ENCODE peak calls at places on chromosome 15, in six cellular contexts. One of them, this sample, is unnamed.

GRCh38 chr15:33425149-33425548 is 114.4 kb downstream of the RYR3 start:
- DNase-seq in Peyer's patch: no peak
- DNase-seq in Panc1: no peak
- DNase-seq in lower leg skin: no peak
- DNase-seq in neural progenitor cell: no peak
- DNase-seq in pancreas: no peak
- DNase-seq in this sample: no peak

GRCh38 chr15:82643992-82644391 is 3.2 kb downstream of the CPEB1 start:
- DNase-seq in Peyer's patch: no peak
- DNase-seq in Panc1: no peak
- DNase-seq in lower leg skin: no peak
- DNase-seq in neural progenitor cell: peak; percentile 23
- DNase-seq in pancreas: no peak
- DNase-seq in this sample: peak; percentile 12

GRCh38 chr15:85545185-85545584 is 164.8 kb downstream of the AKAP13 start:
- DNase-seq in Peyer's patch: no peak
- DNase-seq in Panc1: no peak
- DNase-seq in lower leg skin: no peak
- DNase-seq in neural progenitor cell: no peak
- DNase-seq in pancreas: no peak
- DNase-seq in this sample: peak; percentile 74

GRCh38 chr15:47718474-47719440 is 1.5 kb downstream of the SEMA6D start:
- DNase-seq in Peyer's patch: peak; percentile 65
- DNase-seq in Panc1: no peak
- DNase-seq in lower leg skin: no peak
- DNase-seq in neural progenitor cell: peak; percentile 59
- DNase-seq in pancreas: no peak
- DNase-seq in this sample: peak; percentile 28

GRCh38 chr15:45734244-45734643 is 99.4 kb downstream of the SQOR start:
- DNase-seq in Peyer's patch: no peak
- DNase-seq in Panc1: no peak
- DNase-seq in lower leg skin: no peak
- DNase-seq in neural progenitor cell: no peak
- DNase-seq in pancreas: no peak
- DNase-seq in this sample: no peak

GRCh38 chr15:68807249-68807648 is 13.4 kb downstream of the ANP32A start:
- DNase-seq in Peyer's patch: no peak
- DNase-seq in Panc1: no peak
- DNase-seq in lower leg skin: peak; percentile 58
- DNase-seq in neural progenitor cell: no peak
- DNase-seq in pancreas: peak; percentile 12
- DNase-seq in this sample: no peak

GRCh38 chr15:79728867-79729266 is 167.9 kb downstream of the MTHFS start:
- DNase-seq in Peyer's patch: no peak
- DNase-seq in Panc1: no peak
- DNase-seq in lower leg skin: peak; percentile 54
- DNase-seq in neural progenitor cell: no peak
- DNase-seq in pancreas: no peak
- DNase-seq in this sample: no peak

GRCh38 chr15:39587910-39588530 is 7.1 kb downstream of the THBS1 start:
- DNase-seq in Peyer's patch: no peak
- DNase-seq in Panc1: no peak
- DNase-seq in lower leg skin: no peak
- DNase-seq in neural progenitor cell: no peak
- DNase-seq in pancreas: no peak
- DNase-seq in this sample: peak; percentile 40

GRCh38 chr15:64017591-64018163 is 28.6 kb downstream of the DAPK2 start:
- DNase-seq in Peyer's patch: no peak
- DNase-seq in Panc1: no peak
- DNase-seq in lower leg skin: no peak
- DNase-seq in neural progenitor cell: no peak
- DNase-seq in pancreas: no peak
- DNase-seq in this sample: no peak

GRCh38 chr15:38545179-38545578 is 19.4 kb downstream of the RASGRP1 start:
- DNase-seq in Peyer's patch: no peak
- DNase-seq in Panc1: no peak
- DNase-seq in lower leg skin: no peak
- DNase-seq in neural progenitor cell: no peak
- DNase-seq in pancreas: no peak
- DNase-seq in this sample: peak; percentile 53
- TF ChIP-seq CTCF in Peyer's patch: no peak
- TF ChIP-seq CTCF in Panc1: no peak
- TF ChIP-seq CTCF in lower leg skin: no peak
- TF ChIP-seq CTCF in neural progenitor cell: no peak
- TF ChIP-seq CTCF in pancreas: no peak
- TF ChIP-seq CTCF in this sample: peak; percentile 34

DNA sequence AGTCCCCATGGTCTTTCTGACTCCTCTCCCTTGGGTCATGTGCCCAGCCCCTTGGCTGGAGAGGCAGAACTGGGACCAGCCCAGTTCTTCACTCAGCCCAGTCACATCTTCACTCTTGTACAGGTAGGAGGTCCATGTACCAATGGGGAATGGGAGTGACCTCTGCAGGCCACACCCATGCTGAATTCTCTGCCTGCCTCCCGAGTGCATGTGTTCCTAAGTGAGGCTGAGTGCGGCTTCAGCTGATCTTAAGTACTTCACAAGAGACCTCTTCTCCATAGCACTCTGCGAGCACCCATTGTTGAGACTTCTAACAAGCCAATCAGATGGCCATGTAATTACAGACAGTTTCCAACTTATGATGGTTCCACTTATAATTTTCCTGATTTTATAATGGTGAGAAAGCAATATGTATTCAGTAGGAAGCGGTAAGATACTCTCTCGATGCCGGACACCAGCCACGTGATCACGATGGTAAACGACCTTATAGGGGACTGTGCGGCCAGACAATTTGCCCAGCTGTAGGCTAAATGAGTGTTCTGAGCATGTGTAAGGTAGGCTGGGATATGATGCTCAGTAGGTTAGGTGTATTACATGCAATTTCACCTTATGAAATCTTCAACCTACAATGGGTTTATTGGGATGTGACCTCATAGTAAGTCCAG is 112.1 kb downstream of the KLF13 start:
- DNase-seq in Peyer's patch: no peak
- DNase-seq in Panc1: no peak
- DNase-seq in lower leg skin: peak; percentile 52
- DNase-seq in neural progenitor cell: no peak
- DNase-seq in pancreas: no peak
- DNase-seq in this sample: no peak
- H3K4me3 ChIP-seq in Peyer's patch: no peak overlapping the region
- H3K4me3 ChIP-seq in Panc1: no peak overlapping the region
- H3K4me3 ChIP-seq in lower leg skin: no peak overlapping the region
- H3K4me3 ChIP-seq in neural progenitor cell: no peak overlapping the region
- H3K4me3 ChIP-seq in pancreas: no peak overlapping the region
- H3K4me3 ChIP-seq in this sample: no peak overlapping the region

GRCh38 chr15:81309647-81310460 is 14.1 kb downstream of the STARD5 start:
- DNase-seq in Peyer's patch: peak; percentile 45
- DNase-seq in Panc1: no peak
- DNase-seq in lower leg skin: no peak
- DNase-seq in neural progenitor cell: no peak
- DNase-seq in pancreas: no peak
- DNase-seq in this sample: no peak

GRCh38 chr15:81313686-81314085 is 10.3 kb downstream of the STARD5 start:
- DNase-seq in Peyer's patch: no peak
- DNase-seq in Panc1: no peak
- DNase-seq in lower leg skin: no peak
- DNase-seq in neural progenitor cell: no peak
- DNase-seq in pancreas: no peak
- DNase-seq in this sample: no peak

GRCh38 chr15:81312790-81313543 is 11.0 kb downstream of the STARD5 start:
- DNase-seq in Peyer's patch: peak; percentile 81
- DNase-seq in Panc1: peak; percentile 84
- DNase-seq in lower leg skin: peak; percentile 95
- DNase-seq in neural progenitor cell: no peak
- DNase-seq in pancreas: peak; percentile 53
- DNase-seq in this sample: peak; percentile 98

GRCh38 chr15:81310480-81310879 is 13.5 kb downstream of the STARD5 start:
- DNase-seq in Peyer's patch: peak; percentile 38
- DNase-seq in Panc1: no peak
- DNase-seq in lower leg skin: no peak
- DNase-seq in neural progenitor cell: no peak
- DNase-seq in pancreas: no peak
- DNase-seq in this sample: no peak

GRCh38 chr15:81311834-81312459 is 12.0 kb downstream of the STARD5 start:
- DNase-seq in Peyer's patch: peak; percentile 73
- DNase-seq in Panc1: no peak
- DNase-seq in lower leg skin: no peak
- DNase-seq in neural progenitor cell: no peak
- DNase-seq in pancreas: no peak
- DNase-seq in this sample: no peak
- TF ChIP-seq CTCF in Peyer's patch: no peak
- TF ChIP-seq CTCF in Panc1: no peak
- TF ChIP-seq CTCF in lower leg skin: no peak
- TF ChIP-seq CTCF in neural progenitor cell: no peak
- TF ChIP-seq CTCF in pancreas: no peak
- TF ChIP-seq CTCF in this sample: no peak

GRCh38 chr15:101168463-101168824 is 83.4 kb downstream of the CHSY1 start:
- DNase-seq in Peyer's patch: no peak
- DNase-seq in Panc1: no peak
- DNase-seq in lower leg skin: peak; percentile 92
- DNase-seq in neural progenitor cell: no peak
- DNase-seq in pancreas: peak; percentile 52
- DNase-seq in this sample: peak; percentile 41

GRCh38 chr15:101168898-101169297 is 83.0 kb downstream of the CHSY1 start:
- DNase-seq in Peyer's patch: peak; percentile 26
- DNase-seq in Panc1: no peak
- DNase-seq in lower leg skin: no peak
- DNase-seq in neural progenitor cell: no peak
- DNase-seq in pancreas: no peak
- DNase-seq in this sample: no peak

GRCh38 chr15:101167366-101167790 is 84.5 kb downstream of the CHSY1 start:
- DNase-seq in Peyer's patch: no peak
- DNase-seq in Panc1: no peak
- DNase-seq in lower leg skin: no peak
- DNase-seq in neural progenitor cell: no peak
- DNase-seq in pancreas: no peak
- DNase-seq in this sample: peak; percentile 52

GRCh38 chr15:101169457-101170071 is 82.3 kb downstream of the CHSY1 start:
- DNase-seq in Peyer's patch: peak; percentile 43
- DNase-seq in Panc1: no peak
- DNase-seq in lower leg skin: no peak
- DNase-seq in neural progenitor cell: no peak
- DNase-seq in pancreas: no peak
- DNase-seq in this sample: no peak

DNA sequence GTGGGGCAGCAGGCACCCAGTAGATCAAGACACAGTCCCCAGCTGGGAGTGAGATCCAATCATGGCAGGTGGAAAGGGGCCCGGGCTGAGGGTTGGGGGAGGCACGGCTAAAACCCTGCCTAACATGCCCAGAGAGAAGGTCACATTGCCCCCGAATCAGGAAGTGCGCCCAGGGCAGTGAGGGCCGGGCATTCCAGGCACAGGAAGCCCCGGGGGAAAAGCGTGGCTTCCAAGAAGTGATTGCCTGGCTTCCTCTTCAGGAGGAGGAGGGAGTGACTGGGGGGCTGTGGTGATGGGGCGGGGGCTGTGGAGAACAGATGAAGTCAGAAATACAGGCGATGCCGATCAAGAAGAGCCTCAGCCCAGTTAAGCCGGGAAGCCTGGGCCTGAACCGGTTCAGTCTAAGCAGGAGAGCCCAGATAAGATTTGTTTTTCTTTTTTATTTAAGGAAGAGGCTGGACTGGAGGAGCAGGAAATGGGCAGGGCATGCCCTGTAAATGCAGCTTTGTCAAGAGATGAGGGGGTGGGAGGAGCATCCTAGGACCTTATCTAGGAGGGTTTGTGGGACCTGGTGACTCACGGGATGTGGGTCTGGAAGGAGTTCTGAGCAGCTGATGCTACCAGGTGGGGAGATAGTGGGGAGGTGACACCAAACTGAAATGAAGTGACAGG is 83.9 kb downstream of the CHSY1 start:
- DNase-seq in Peyer's patch: peak; percentile 57
- DNase-seq in Panc1: peak; percentile 45
- DNase-seq in lower leg skin: no peak
- DNase-seq in neural progenitor cell: no peak
- DNase-seq in pancreas: peak; percentile 41
- DNase-seq in this sample: peak; percentile 86
- H3K4me3 ChIP-seq in Peyer's patch: no peak overlapping the region
- H3K4me3 ChIP-seq in Panc1: no peak overlapping the region
- H3K4me3 ChIP-seq in lower leg skin: no peak overlapping the region
- H3K4me3 ChIP-seq in neural progenitor cell: no peak overlapping the region
- H3K4me3 ChIP-seq in pancreas: no peak overlapping the region
- H3K4me3 ChIP-seq in this sample: no peak overlapping the region

GRCh38 chr15:49606594-49606993 is 14.0 kb downstream of the FAM227B start:
- DNase-seq in Peyer's patch: no peak
- DNase-seq in Panc1: no peak
- DNase-seq in lower leg skin: no peak
- DNase-seq in neural progenitor cell: no peak
- DNase-seq in pancreas: no peak
- DNase-seq in this sample: peak; percentile 14
- TF ChIP-seq CTCF in Peyer's patch: no peak
- TF ChIP-seq CTCF in Panc1: peak; percentile 20
- TF ChIP-seq CTCF in lower leg skin: no peak
- TF ChIP-seq CTCF in neural progenitor cell: peak; percentile 14
- TF ChIP-seq CTCF in pancreas: no peak
- TF ChIP-seq CTCF in this sample: peak; percentile 45

DNA sequence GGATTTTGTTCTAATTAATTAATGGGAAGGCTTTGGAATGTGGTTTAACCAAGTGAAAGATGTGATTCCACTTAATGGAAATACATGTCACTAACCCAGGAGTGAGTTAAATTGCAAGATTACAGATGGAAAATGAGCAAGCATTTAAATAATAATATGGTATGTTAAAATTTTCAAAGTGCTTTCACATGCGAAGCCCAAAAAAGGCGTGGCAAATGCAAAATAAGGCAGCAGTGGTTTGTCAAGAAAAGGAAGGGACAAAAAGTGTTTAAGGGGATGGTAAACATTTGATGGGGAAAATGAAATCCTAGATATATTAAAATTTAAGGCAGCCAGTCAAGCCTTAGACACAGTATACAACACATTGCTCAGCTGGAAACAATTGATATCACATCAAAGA is 2.9 kb downstream of the TICRR start:
- DNase-seq in Peyer's patch: no peak
- DNase-seq in Panc1: no peak
- DNase-seq in lower leg skin: no peak
- DNase-seq in neural progenitor cell: no peak
- DNase-seq in pancreas: no peak
- DNase-seq in this sample: no peak
- H3K4me3 ChIP-seq in Peyer's patch: no peak overlapping the region
- H3K4me3 ChIP-seq in Panc1: peak overlapping the region; percentile 76
- H3K4me3 ChIP-seq in lower leg skin: no peak overlapping the region
- H3K4me3 ChIP-seq in neural progenitor cell: peak overlapping the region; percentile 83
- H3K4me3 ChIP-seq in pancreas: no peak overlapping the region
- H3K4me3 ChIP-seq in this sample: no peak overlapping the region

This sample was measured in choroid plexus epithelial cell.